ENCODE peak calls at places on chromosomes 4 and X, in nine cellular contexts. X is Peyer's patch, D is mucosa of descending colon, Z is hepatocyte, Y is PC-3, T is psoas muscle, V is AG04450, C is aorta, S is adipocyte. O is an unnamed sample.

GRCh38 chr4:7392438-7393374 is 42.0 kb downstream of the PSAPL1 start:
- DNase-seq in Z (no peak), C (peak; percentile 50), Y (peak; percentile 12), T (peak; percentile 38), S (peak; percentile 50), X (peak; percentile 43), V (no peak), D (peak; percentile 12), O (peak; percentile 67)

GRCh38 chr4:178612725-178613124 is 1170.5 kb upstream of the AGA start:
- DNase-seq in C (no peak), X (no peak), T (no peak), S (no peak), Z (no peak), V (no peak), D (no peak), Y (no peak), O (no peak)

GRCh38 chrX:70427360-70427759 is 4.2 kb downstream of the GDPD2 start:
- DNase-seq in S (no peak), D (no peak), Z (no peak), C (no peak), T (no peak), V (no peak), Y (no peak), X (no peak), O (no peak)

GRCh38 chrX:75547137-75547536 is 24.3 kb upstream of the ZDHHC15 start:
- DNase-seq in Y (no peak), X (no peak), V (no peak), Z (no peak), T (no peak), C (no peak), D (no peak), S (no peak), O (no peak)

GRCh38 chr4:150012851-150013360 is 65.3 kb upstream of the DCLK2 start:
- DNase-seq in D (no peak), X (no peak), Y (no peak), S (no peak), C (no peak), T (no peak), Z (no peak), V (no peak), O (no peak)

GRCh38 chrX:122622800-122623199 is 561.3 kb upstream of the GRIA3 start:
- DNase-seq in Y (no peak), V (no peak), D (peak; percentile 10), C (no peak), Z (no peak), S (no peak), T (no peak), X (no peak), O (no peak)

GRCh38 chr4:141569141-141569540 is 67.2 kb upstream of the IL15 start:
- DNase-seq in Z (no peak), X (no peak), Y (peak; percentile 65), T (no peak), V (no peak), S (peak; percentile 38), C (no peak), D (no peak), O (no peak)

GRCh38 chrX:70398899-70399298 is 24.2 kb upstream of the GDPD2 start:
- DNase-seq in C (no peak), T (no peak), Y (no peak), Z (no peak), S (peak; percentile 36), V (no peak), X (no peak), D (no peak), O (no peak)

GRCh38 chrX:3142259-3143042 is 101.2 kb downstream of the ARSF start:
- DNase-seq in V (no peak), Z (no peak), S (no peak), C (no peak), X (no peak), T (no peak), Y (no peak), D (no peak), O (no peak)

GRCh38 chrX:125404667-125405160 is 85.0 kb downstream of the TEX13C start:
- DNase-seq in V (no peak), T (no peak), C (no peak), D (no peak), Y (no peak), S (no peak), X (no peak), Z (no peak), O (no peak)

GRCh38 chrX:104432321-104432720 is 133.7 kb upstream of the IL1RAPL2 start:
- DNase-seq in D (peak; percentile 38), X (no peak), C (no peak), Z (peak; percentile 14), T (no peak), Y (peak; percentile 70), V (no peak), S (no peak), O (no peak)

GRCh38 chr4:110849461-110849860 is 226.6 kb upstream of the PITX2 start:
- DNase-seq in S (no peak), V (no peak), D (no peak), T (no peak), C (no peak), X (no peak), Z (no peak), Y (no peak), O (no peak)

GRCh38 chrX:40008841-40009461 is 88.8 kb downstream of the BCOR start:
- DNase-seq in S (no peak), Z (peak; percentile 54), T (peak; percentile 40), Y (no peak), C (peak; percentile 70), X (peak; percentile 50), D (peak; percentile 31), V (no peak), O (peak; percentile 75)

GRCh38 chr4:111556141-111556781 is 589.0 kb upstream of the FAM241A start:
- DNase-seq in V (no peak), T (no peak), Z (no peak), D (no peak), X (no peak), C (no peak), S (peak; percentile 34), Y (no peak), O (no peak)

DNA sequence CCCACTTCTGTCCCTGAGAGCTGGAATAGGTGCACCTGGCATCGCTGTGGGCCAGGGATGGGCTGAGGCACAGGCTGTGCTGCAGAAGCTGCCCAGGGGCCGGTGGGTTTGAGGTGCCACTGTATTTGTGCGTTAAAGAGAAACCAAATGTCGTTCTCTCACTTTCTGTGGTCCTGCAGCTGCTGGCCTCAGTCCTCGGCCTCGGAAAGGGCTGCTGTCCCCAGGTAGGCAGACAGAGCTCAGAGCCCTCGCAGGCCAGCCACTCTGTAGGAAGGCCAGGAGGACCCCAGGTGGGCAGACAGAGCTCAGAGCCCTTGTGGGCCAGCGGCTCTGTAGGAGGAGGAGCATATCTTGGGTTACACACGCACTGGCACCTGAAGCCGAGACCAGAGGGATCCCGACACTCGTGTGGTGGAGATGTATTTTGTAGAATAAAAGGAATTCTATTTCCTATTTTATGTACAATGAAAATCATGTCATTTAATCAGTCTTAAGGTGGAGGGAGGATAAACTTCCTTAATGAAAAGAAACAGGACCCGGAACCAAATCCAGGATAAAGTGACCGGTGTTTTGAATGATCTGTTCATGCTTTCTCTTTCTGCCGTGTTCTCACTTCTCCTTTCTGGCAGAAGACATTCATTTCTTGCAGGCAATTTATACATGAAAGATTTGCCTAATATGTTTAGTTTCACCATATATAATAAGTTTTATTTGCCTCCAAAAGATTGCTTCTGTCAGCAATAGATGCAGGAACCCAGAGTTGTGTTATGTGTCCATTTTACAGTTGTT is 54.4 kb upstream of the HGFAC start:
- DNase-seq in V (no peak), S (no peak), X (no peak), T (no peak), D (no peak), Z (no peak), Y (no peak), C (no peak), O (peak; percentile 37)
- H3K4me3 ChIP-seq in V (no peak overlapping the region), S (peak overlapping the region; percentile 76), X (peak overlapping the region; percentile 15), T (peak overlapping the region; percentile 41), D (no peak overlapping the region), Z (no peak overlapping the region), Y (peak overlapping the region; percentile 63), C (no peak overlapping the region), O (peak overlapping the region; percentile 7)

GRCh38 chr4:83851261-83852084 is 315.6 kb downstream of the GPAT3 start:
- DNase-seq in S (peak; percentile 64), D (no peak), C (no peak), Y (peak; percentile 44), Z (peak; percentile 12), T (no peak), V (no peak), X (no peak), O (no peak)
- H3K4me3 ChIP-seq in S (no peak overlapping the region), D (no peak overlapping the region), C (no peak overlapping the region), Y (no peak overlapping the region), Z (no peak overlapping the region), T (no peak overlapping the region), V (no peak overlapping the region), X (no peak overlapping the region), O (no peak overlapping the region)

GRCh38 chrX:50475208-50475607 is 4.6 kb upstream of the DGKK start:
- DNase-seq in S (no peak), V (no peak), Z (no peak), T (no peak), X (no peak), Y (no peak), C (no peak), D (no peak), O (no peak)

GRCh38 chrX:50471390-50471789 is 765 bp upstream of the DGKK start:
- DNase-seq in T (no peak), X (no peak), D (no peak), C (no peak), Z (peak; percentile 8), Y (no peak), V (no peak), S (no peak), O (no peak)

GRCh38 chrX:50469206-50469605 is 1.4 kb downstream of the DGKK start:
- DNase-seq in V (no peak), Z (peak; percentile 13), D (no peak), S (no peak), Y (no peak), T (no peak), X (no peak), C (no peak), O (peak; percentile 35)

DNA sequence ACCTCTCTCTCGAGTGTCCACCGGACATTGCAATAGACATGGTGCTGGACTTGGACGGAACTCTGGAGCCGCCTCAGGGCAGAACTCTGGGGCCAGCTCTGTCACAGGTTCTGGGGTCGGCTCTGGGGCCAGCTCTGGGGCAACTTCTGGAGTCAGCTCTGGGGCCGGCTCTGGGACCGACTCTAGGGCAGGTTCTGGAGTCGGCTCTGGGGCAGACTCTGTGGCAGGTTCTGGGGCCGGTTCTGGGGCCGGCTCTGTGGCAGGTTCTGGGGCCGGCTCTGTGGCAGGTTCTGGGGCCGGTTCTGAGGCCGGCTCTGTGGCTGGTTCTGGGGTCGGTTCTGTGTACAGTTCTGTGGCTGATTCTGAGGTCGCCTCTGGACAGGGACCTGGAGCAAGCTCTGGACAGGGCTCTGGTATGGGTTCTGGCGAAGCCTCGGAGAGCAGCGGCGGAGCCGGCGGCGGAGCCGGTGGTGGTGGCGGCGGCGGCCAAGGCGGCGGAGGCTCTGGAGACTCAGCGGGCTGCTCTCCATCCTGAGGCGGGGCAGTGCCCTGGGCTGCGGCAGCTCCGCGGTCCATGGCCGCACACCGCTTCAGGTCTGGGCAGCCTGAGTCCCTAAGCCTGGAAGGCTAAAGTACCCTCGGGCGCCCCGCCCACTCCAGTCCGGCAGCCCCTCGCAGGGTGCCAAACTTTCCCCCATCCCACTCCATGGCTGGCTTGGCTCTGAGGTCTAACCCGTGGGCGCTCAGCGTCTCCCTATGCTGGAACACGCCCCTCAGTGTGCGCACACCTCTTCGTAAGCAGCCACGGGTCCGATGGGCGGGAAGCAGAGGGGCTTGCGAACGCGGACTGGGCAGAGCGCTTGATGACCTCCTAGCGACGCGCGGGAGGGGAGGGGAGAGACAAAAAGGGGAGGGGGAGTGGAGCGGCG is at the start of gene DGKK:
- DNase-seq in D (no peak), V (no peak), Y (no peak), S (no peak), T (no peak), X (no peak), C (no peak), Z (peak; percentile 31), O (no peak)
- H3K4me3 ChIP-seq in D (no peak within 1 kb of the TSS), V (no peak within 1 kb of the TSS), Y (no peak within 1 kb of the TSS), S (no peak within 1 kb of the TSS), T (peak within 1 kb of the TSS; percentile 34), X (no peak within 1 kb of the TSS), C (no peak within 1 kb of the TSS), Z (peak within 1 kb of the TSS; percentile 20), O (peak within 1 kb of the TSS; percentile 16)

GRCh38 chr4:185587065-185587443 is 51.7 kb upstream of the PDLIM3 start:
- DNase-seq in D (no peak), C (no peak), T (no peak), V (no peak), Y (no peak), S (peak; percentile 9), X (no peak), Z (no peak), O (no peak)
- H3K4me3 ChIP-seq in D (no peak overlapping the region), C (no peak overlapping the region), T (peak overlapping the region; percentile 46), V (peak overlapping the region; percentile 27), Y (no peak overlapping the region), S (peak overlapping the region; percentile 4), X (no peak overlapping the region), Z (no peak overlapping the region), O (no peak overlapping the region)

O was measured in right cardiac atrium.